ENCODE peak calls at places on chromosome 22, in seven cellular contexts. Z is HCT116, F is SK-N-SH, Q is Panc1, N is K562, M is GM12878, V is HL-60. O is an unnamed sample.

GRCh38 chr22:49613871-49614270 is 213.8 kb downstream of the BRD1 start:
- DNase-seq in Z (no peak), F (no peak), Q (no peak), N (no peak), M (no peak), V (no peak), O (no peak)

GRCh38 chr22:34866081-34866480 is 199.9 kb upstream of the ISX start:
- DNase-seq in Z (no peak), F (no peak), Q (no peak), N (no peak), M (no peak), V (no peak), O (no peak)

GRCh38 chr22:23539135-23539838 is 40.8 kb downstream of the IGLL1 start:
- DNase-seq in Z (peak; percentile 81), F (peak; percentile 71), Q (peak; percentile 61), N (peak; percentile 43), M (peak; percentile 36), V (peak; percentile 37), O (peak; percentile 88)

GRCh38 chr22:31230871-31231621 is 18.9 kb downstream of the LIMK2 start:
- DNase-seq in Z (no peak), F (peak; percentile 37), Q (peak; percentile 30), N (no peak), M (no peak), V (no peak), O (no peak)

GRCh38 chr22:22818202-22818538 is 69.4 kb upstream of the IGLL5 start:
- DNase-seq in Z (no peak), F (no peak), Q (no peak), N (no peak), M (no peak), V (no peak), O (no peak)

GRCh38 chr22:25120093-25120561 is 79.5 kb upstream of the CRYBB3 start:
- DNase-seq in Z (peak; percentile 79), F (no peak), Q (no peak), N (no peak), M (no peak), V (no peak), O (no peak)

GRCh38 chr22:50114221-50114981 is 24.6 kb downstream of the MOV10L1 start:
- DNase-seq in Z (no peak), F (peak; percentile 56), Q (no peak), N (no peak), M (no peak), V (no peak), O (no peak)

GRCh38 chr22:50282361-50283144 is 12.4 kb upstream of the MAPK11 start:
- DNase-seq in Z (peak; percentile 77), F (no peak), Q (no peak), N (no peak), M (no peak), V (no peak), O (peak; percentile 69)

GRCh38 chr22:19290400-19291217 is 910 bp downstream of the CLTCL1 start:
- DNase-seq in Z (no peak), F (no peak), Q (no peak), N (peak; percentile 69), M (no peak), V (no peak), O (no peak)

GRCh38 chr22:50086526-50086925 is 1.3 kb upstream of the MLC1 start:
- DNase-seq in Z (no peak), F (no peak), Q (no peak), N (no peak), M (no peak), V (no peak), O (no peak)

GRCh38 chr22:50292643-50293440 is 14.6 kb downstream of the PLXNB2 start:
- DNase-seq in Z (no peak), F (no peak), Q (no peak), N (no peak), M (no peak), V (no peak), O (no peak)

GRCh38 chr22:50701076-50701419 is 28.4 kb downstream of the SHANK3 start:
- DNase-seq in Z (no peak), F (no peak), Q (no peak), N (no peak), M (no peak), V (no peak), O (no peak)

GRCh38 chr22:37314315-37315046 is 32.2 kb downstream of the CYTH4 start:
- DNase-seq in Z (no peak), F (no peak), Q (no peak), N (no peak), M (no peak), V (no peak), O (no peak)
- TF ChIP-seq REST in Z (no peak), F (no peak), Q (no peak), N (no peak), M (no peak), V (no peak), O (no peak)

DNA sequence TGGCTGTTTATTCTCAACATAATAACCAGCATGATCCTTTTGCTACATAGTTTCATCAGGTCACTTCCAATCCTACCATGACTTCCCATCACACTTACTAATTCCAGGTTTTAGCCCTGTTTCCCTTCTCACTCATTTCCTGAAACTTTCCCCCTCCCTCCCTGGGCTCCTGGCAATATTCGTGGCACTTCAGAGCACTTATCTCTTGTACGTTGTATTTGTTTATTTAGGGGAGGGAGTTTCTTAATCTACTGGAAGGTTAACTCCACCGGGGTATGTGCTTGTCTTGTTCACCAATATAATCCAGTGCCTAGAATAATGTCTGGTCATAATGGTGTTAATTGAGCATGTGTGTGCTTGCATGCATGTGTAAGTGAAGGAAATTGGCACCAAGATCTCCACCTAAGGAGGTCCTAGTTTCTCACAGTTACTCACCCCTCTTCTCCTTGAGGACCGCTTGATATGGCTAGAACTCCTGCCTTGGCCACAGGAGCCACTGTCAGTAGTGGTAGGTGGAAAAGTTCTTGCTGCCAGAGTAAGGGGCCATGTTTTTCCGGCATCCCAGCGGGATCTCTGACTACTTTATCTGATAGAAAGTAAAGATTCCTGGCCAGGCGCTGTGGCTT is 11.7 kb downstream of the EIF3L start:
- DNase-seq in Z (no peak), F (no peak), Q (no peak), N (no peak), M (no peak), V (no peak), O (no peak)
- TF ChIP-seq REST in Z (no peak), F (no peak), Q (no peak), N (no peak), M (no peak), V (no peak), O (no peak)

GRCh38 chr22:20955548-20955947 is 11.5 kb upstream of the AIFM3 start:
- DNase-seq in Z (peak; percentile 22), F (no peak), Q (no peak), N (no peak), M (no peak), V (no peak), O (peak; percentile 17)

GRCh38 chr22:20956258-20957117 is 10.6 kb upstream of the AIFM3 start:
- DNase-seq in Z (peak; percentile 73), F (no peak), Q (no peak), N (no peak), M (no peak), V (peak; percentile 40), O (peak; percentile 75)

GRCh38 chr22:20957691-20958440 is 9.2 kb upstream of the AIFM3 start:
- DNase-seq in Z (no peak), F (peak; percentile 25), Q (no peak), N (no peak), M (no peak), V (peak; percentile 66), O (peak; percentile 61)

GRCh38 chr22:20959578-20960461 is 7.2 kb upstream of the AIFM3 start:
- DNase-seq in Z (no peak), F (no peak), Q (no peak), N (no peak), M (no peak), V (no peak), O (no peak)

DNA sequence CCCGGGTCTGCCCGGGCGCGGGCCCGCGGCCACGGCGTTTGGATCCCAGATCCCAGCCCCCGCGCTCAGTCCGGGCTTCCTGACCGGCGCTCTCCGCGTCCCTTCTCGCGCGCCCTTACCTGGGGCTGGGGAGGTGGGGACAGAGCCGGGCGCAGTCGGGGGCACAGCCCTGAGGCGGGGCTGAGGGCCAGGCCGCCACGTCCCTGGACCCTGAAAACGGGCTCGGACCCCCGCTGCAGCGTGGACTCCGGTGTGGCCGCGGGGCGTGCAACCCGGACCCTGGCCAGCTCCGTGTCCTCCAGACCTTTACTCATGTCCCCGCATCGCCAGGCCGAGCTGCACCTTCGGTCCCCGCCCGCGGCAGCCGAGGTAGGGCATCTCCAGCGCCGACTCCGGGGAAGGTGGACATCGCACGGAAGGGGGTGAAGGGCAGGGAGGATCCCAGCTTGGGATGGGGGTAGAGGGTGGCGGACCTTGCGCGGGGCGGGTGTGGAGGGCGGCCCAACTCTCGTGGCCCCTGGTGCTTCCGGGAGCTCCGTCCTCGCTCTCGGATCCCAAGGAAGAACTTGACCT is 9.9 kb upstream of the AIFM3 start:
- DNase-seq in Z (no peak), F (peak; percentile 27), Q (no peak), N (no peak), M (no peak), V (peak; percentile 37), O (peak; percentile 53)
- TF ChIP-seq REST in Z (no peak), F (no peak), Q (no peak), N (no peak), M (no peak), V (no peak), O (no peak)

GRCh38 chr22:27086728-27087450 is 429.5 kb downstream of the MIAT start:
- DNase-seq in Z (no peak), F (no peak), Q (no peak), N (no peak), M (no peak), V (no peak), O (no peak)
- TF ChIP-seq REST in Z (no peak), F (no peak), Q (no peak), N (no peak), M (no peak), V (no peak), O (no peak)